ENCODE peak calls at places on chromosomes 2 and 18, in five cellular contexts. E is NCI-H1417; J is stimulated activated CD4-positive, alpha-beta T cell treated with anti-CD3 and anti-CD28 coated beads, Interleukin-15, amount 100 ng/mL, for 24 hours; O is nucleus accumbens; X is endothelial cell. M is an unnamed sample.

GRCh38 chr2:45244928-45245327 is 235.7 kb upstream of the SIX2 start:
- DNase-seq in E (no peak), J (no peak), O (no peak), X (no peak), M (no peak)

GRCh38 chr2:203743441-203743932 is 37.0 kb downstream of the CD28 start:
- DNase-seq in E (no peak), J (no peak), O (no peak), X (no peak), M (peak)

GRCh38 chr2:239467281-239467955 is 66.6 kb upstream of the HDAC4 start:
- DNase-seq in E (no peak), J (no peak), O (no peak), X (no peak), M (no peak)

GRCh38 chr2:170716851-170717598 is 1.9 kb downstream of the SP5 start:
- DNase-seq in E (no peak), J (peak), O (no peak), X (peak), M (no peak)

GRCh38 chr2:834233-834632 is 116.4 kb upstream of the SNTG2 start:
- DNase-seq in E (no peak), J (no peak), O (no peak), X (no peak), M (no peak)

GRCh38 chr2:31318360-31319336 is 84.7 kb downstream of the EHD3 start:
- DNase-seq in E (peak), J (peak), O (no peak), X (no peak), M (peak)

GRCh38 chr18:48808476-48808875 is 142.3 kb downstream of the SMAD7 start:
- DNase-seq in E (no peak), J (no peak), O (no peak), X (no peak), M (no peak)

GRCh38 chr2:151361674-151362380 is 4.4 kb downstream of the TNFAIP6 start:
- DNase-seq in E (no peak), J (no peak), O (no peak), X (no peak), M (no peak)

GRCh38 chr2:240412975-240413812 is 22.3 kb upstream of the GPC1 start:
- DNase-seq in E (no peak), J (no peak), O (no peak), X (no peak), M (no peak)

GRCh38 chr2:95292623-95293260 is 4.4 kb upstream of the KCNIP3 start:
- DNase-seq in E (no peak), J (no peak), O (no peak), X (no peak), M (no peak)

GRCh38 chr2:204977914-204978313 is 432.6 kb downstream of the PARD3B start:
- DNase-seq in E (no peak), J (no peak), O (no peak), X (no peak), M (no peak)

GRCh38 chr2:1639086-1639858 is 105.0 kb downstream of the PXDN start:
- DNase-seq in E (no peak), J (no peak), O (no peak), X (no peak), M (no peak)

GRCh38 chr2:227106845-227107759 is 56.9 kb downstream of the COL4A4 start:
- DNase-seq in E (peak), J (peak), O (no peak), X (peak), M (peak)

GRCh38 chr2:57080035-57080434 is 896.2 kb downstream of the CCDC85A start:
- DNase-seq in E (no peak), J (no peak), O (no peak), X (no peak), M (no peak)